ENCODE peak calls at places on chromosomes 6 and 20, in four cellular contexts. G, Z, X and S are unnamed samples.

GRCh38 chr6:158646023-158646888 is 1.7 kb upstream of the DYNLT1 start:
- DNase-seq in Z (no peak), G (peak), X (no peak), S (peak)

GRCh38 chr6:105179244-105180065 is at the start of gene POPDC3:
- DNase-seq in Z (peak), X (peak), G (no peak), S (no peak)

GRCh38 chr6:157034433-157035230 is 257.5 kb downstream of the ARID1B start:
- DNase-seq in X (no peak), Z (peak), G (no peak), S (no peak)

GRCh38 chr6:18654821-18655220 is 267.7 kb downstream of the RNF144B start:
- DNase-seq in G (no peak), Z (no peak), X (no peak), S (no peak)

GRCh38 chr6:107695061-107695715 is 128.9 kb downstream of the SCML4 start:
- DNase-seq in X (no peak), Z (no peak), G (no peak), S (no peak)

GRCh38 chr6:165767228-165767627 is 104.2 kb upstream of the PDE10A start:
- DNase-seq in Z (no peak), X (peak), G (peak), S (no peak)

GRCh38 chr20:5349448-5349847 is 32.7 kb upstream of the PROKR2 start:
- DNase-seq in Z (no peak), X (peak), G (no peak), S (no peak)

GRCh38 chr20:24875078-24875477 is 74.0 kb upstream of the CST7 start:
- DNase-seq in G (no peak), Z (no peak), X (no peak), S (no peak)

GRCh38 chr6:116568851-116569755 is 2.2 kb upstream of the RWDD1 start:
- DNase-seq in G (no peak), Z (no peak), X (no peak), S (no peak)

GRCh38 chr20:59948828-59949720 is 8.9 kb downstream of the FAM217B start:
- DNase-seq in X (peak), G (no peak), Z (peak), S (no peak)

GRCh38 chr20:46308258-46309157 is at the start of gene CDH22:
- DNase-seq in Z (peak), X (no peak), G (peak), S (peak)

GRCh38 chr6:56579155-56579851 is 63.4 kb downstream of the DST start:
- DNase-seq in X (no peak), G (no peak), Z (no peak), S (no peak)

GRCh38 chr20:50323777-50324604 is 133.4 kb downstream of the CEBPB start:
- DNase-seq in G (no peak), Z (no peak), X (no peak), S (no peak)

GRCh38 chr6:27478706-27479318 is 5.9 kb upstream of the ZNF184 start:
- DNase-seq in Z (peak), X (peak), G (peak), S (peak)

GRCh38 chr6:21582651-21583050 is 10.9 kb upstream of the SOX4 start:
- DNase-seq in X (no peak), Z (no peak), G (no peak), S (no peak)

GRCh38 chr6:80022803-80023202 is 18.4 kb downstream of the TTK start:
- DNase-seq in G (no peak), X (peak), Z (no peak), S (no peak)

GRCh38 chr6:93916716-93917115 is 497.4 kb upstream of the EPHA7 start:
- DNase-seq in Z (no peak), G (no peak), X (no peak), S (no peak)

GRCh38 chr6:100506651-100507050 is 41.9 kb upstream of the SIM1 start:
- DNase-seq in G (no peak), X (peak), Z (no peak), S (no peak)

GRCh38 chr6:31575952-31576684 is 753 bp downstream of the TNF start:
- DNase-seq in X (no peak), Z (no peak), G (no peak), S (no peak)

GRCh38 chr6:125546827-125547226 is 202.6 kb upstream of the HEY2 start:
- DNase-seq in G (no peak), X (peak), Z (no peak), S (no peak)

GRCh38 chr20:44702776-44703175 is 12.4 kb upstream of the CCN5 start:
- DNase-seq in X (peak), G (peak), Z (peak), S (no peak)

DNA sequence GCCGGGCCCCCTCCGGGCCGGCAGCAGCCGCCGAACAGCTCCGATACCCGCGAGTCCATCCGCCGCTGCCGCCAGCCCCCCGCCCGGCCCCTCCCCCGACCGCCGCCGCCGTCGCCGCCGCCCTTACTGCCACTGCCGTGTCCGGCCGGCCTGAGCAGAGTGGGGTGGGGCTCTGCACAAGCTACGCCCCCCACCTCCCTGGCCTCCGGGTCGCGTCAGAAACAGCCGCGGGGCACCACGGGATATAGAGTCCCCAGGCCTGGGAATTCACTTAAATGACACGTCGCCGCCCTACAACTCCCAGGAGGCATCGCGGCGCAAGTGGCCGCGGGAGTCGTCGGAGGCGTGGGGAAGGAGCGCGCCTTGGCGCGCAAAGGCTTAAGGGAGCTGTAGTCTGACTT is at the start of gene GTPBP2:
- DNase-seq in X (peak), Z (peak), G (peak), S (peak)
- TF ChIP-seq CTCF in X (no peak), Z (no peak), G (no peak), S (no peak)

GRCh38 chr6:150143521-150144293 is 863 bp downstream of the PPP1R14C start:
- DNase-seq in X (no peak), Z (no peak), G (peak), S (no peak)
- TF ChIP-seq CTCF in X (no peak), Z (no peak), G (no peak), S (no peak)

GRCh38 chr6:130382872-130383490 is 17.2 kb downstream of the TMEM200A start:
- DNase-seq in X (no peak), Z (no peak), G (no peak), S (no peak)

GRCh38 chr6:130385059-130385695 is 19.4 kb downstream of the TMEM200A start:
- DNase-seq in X (no peak), G (no peak), Z (no peak), S (no peak)

GRCh38 chr6:130381012-130381411 is 15.2 kb downstream of the TMEM200A start:
- DNase-seq in G (no peak), X (no peak), Z (no peak), S (no peak)

GRCh38 chr6:130377911-130378310 is 12.1 kb downstream of the TMEM200A start:
- DNase-seq in G (no peak), X (no peak), Z (no peak), S (no peak)

DNA sequence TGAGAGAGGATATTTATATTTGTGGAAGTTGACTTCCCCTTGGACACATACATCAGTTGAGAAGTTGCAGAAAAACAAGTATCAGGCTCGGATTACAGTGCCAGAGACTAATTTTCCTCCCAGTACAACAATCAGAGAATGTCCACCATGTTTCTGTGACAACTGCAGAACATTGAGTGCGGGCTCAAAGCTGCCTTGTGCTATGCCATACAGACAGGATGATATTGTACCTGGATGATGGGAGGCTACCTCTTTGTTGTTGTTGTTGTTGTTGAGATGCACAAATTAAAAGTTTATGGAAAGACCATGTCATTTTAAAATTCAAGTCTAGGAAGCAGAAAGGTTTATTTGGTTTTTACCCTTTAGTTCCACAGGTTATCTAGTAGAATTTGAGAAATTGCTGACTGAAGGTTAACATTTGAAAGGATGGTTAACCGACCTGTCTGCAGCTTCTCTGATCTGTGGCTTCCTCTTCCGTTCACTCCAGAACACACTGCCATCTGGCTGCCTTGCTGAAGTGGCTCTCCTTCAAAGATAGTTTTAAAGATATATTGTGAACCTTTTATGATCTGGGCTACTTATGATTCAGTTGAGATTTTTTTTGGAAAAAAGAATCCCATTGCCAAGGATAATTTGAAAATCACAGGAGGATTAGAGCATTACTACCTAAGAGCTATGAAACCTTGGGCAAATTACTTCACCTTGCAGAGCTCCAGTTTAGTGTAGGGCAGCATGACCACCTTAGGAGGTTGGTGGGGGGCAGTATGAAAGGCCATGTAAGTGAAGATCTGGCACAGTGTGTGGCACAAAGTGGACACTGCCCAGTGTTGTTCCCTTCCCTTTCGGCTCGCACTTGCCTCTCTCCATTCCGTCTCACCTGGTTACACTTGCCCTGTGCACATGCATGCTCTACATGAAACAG is 15.9 kb downstream of the TMEM200A start:
- DNase-seq in G (no peak), Z (peak), X (no peak), S (no peak)
- TF ChIP-seq CTCF in G (no peak), Z (peak), X (peak), S (no peak)

DNA sequence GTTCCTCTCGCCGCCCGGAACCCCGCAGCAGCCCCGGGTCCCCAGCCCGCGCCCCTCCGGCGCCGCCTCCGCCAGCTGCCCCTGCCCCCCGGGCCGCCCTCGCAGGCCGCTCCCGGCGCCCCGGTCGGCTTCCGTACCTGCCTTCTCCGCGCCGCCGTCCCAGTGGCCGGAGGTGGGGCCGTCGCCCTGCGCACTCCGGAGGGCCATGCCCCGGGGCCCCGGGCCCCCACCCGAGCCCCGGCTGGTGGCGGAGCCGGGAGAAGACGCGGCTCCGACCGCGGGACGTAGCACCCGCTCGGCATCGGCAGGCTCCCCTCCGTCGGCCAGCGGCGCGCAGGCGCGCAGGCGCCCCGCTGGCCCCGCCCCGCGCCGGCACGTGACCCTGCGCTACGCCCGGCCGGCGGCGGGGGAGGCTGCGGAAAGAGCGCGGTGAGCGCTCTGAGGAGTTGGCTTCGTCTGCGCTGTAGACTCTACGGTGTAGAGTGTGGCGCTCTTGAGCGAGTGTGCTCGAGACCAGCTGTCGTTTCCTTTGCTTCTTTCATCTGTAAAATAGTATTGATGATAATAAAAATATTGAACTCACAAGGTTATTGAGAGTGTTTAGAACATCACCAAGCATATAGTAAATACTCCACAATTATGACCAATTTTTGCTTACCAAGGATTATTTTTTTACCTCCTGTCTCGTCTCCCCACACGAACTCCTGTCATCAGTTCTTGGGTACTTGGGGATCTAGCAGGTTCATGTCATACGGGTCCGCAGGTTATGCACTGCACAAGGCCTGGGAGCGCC is at the start of gene TBC1D20:
- DNase-seq in Z (peak), X (peak), G (peak), S (peak)
- TF ChIP-seq CTCF in Z (no peak), X (peak), G (no peak), S (no peak)

DNA sequence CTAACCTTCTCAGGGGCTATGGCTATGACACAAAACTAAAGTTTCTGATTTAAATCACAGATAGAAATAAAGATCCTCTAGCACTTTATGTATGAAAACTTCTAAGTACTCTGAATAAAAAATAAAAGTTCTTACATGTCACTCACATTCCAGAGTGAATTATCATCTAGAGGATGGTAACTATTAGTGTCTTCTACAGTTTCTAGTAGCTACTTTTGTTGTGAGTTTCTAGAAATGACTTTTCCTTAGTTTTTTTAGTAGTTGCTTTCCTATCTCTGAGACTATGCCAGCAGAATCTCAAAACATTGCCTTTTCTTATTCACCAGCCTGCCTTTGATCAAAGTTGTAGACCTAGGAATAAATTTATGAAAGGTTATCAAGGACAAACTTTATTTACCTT is 10.1 kb downstream of the ZNF318 start:
- DNase-seq in Z (no peak), X (no peak), G (no peak), S (no peak)
- TF ChIP-seq CTCF in Z (no peak), X (no peak), G (no peak), S (no peak)

DNA sequence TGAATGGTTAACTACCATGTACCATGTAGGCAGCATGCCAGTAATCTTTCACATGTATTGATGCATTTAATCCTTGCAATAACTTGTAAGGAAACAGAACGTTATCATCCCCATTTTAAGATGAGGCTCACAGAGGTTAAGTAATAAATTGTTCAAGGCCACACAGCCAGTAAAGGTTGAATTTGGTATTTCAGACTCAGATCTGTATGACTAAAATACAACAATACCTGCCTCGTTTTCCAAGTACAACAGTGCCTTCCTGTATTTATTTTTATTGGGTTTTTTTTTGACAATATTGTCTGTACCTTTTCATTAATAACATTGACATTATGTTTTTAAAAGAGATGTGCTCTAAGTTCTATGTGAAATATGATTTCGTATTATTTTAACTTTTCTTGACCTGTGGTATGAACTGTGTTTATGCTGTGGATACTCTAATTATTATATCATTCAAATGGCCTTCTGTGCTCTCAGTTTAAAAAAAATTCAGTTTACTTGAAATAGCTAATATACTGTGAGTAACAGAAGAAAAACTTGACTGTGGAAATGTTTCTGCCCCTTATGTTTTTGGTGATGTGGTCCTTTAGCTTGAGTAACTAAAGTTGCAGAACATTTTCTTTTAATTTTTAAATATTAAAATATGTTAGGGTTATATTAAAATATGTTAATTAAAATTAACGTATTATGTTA is 39.7 kb downstream of the XRN2 start:
- DNase-seq in X (no peak), Z (no peak), G (no peak), S (no peak)
- TF ChIP-seq CTCF in X (no peak), Z (no peak), G (no peak), S (no peak)

DNA sequence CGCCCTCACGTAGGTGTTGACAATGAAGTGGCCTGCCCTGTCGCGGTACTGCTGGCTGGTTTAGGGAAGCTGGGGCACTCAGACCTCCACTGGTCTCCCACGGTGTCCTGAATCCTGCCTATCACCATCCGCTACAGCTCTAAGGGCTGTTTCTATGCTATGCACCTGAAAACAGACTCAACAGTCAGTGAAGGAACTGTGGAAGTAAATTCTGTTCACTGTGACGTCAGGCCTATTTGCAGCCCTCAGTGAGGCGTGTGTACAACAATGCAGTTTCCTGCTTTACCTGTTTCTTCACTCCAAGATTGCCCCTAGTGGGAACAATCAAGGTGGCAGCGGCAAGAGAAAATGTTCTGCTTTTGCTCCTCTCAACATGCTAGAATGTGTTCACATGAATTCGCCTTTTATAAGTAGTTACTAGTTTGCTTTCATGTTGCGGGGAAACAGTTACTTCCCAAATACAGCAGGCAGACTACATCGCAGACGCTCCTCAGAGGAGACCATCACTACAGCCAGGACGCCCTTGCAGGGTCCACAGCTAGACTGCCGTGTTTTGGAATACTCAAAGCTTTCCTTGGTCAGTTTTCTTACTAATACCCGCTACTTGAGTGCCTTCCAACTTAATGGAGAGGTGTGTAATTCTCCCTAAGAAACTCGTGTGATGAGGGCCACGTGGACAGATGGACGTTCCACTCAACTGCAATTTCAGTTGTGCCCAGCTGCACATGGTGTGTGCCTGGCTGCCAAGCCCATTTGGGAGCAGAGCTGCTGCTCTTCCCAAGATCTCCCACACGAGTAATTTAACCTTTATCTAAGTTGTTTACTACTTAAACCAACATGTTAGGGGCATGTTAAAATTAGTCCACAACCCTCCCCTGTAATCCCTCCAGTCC is 25.4 kb downstream of the DIDO1 start:
- DNase-seq in X (no peak), G (no peak), Z (peak), S (no peak)
- TF ChIP-seq CTCF in X (peak), G (no peak), Z (peak), S (no peak)

DNA sequence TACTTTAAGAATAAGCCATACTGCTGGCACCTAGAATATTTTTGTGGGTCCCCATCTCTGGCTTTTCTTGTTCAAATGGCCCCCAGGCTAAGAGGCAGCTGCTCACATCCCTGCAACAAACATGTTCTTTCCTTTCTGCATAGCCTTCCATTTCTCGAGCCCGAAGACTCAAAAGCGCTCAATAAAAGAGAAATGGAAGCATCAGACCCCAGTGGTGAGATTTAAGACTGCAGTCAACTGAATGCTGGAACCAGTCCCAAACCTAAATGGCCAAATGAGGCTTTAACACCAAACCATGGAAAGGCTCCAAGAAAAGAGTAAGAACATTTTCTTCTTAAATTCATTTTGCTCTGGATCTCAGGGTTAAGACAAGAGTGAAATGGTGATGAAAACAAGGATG is 122.1 kb upstream of the TRAF3IP2 start:
- DNase-seq in Z (no peak), G (no peak), X (no peak), S (no peak)
- TF ChIP-seq CTCF in Z (peak), G (no peak), X (peak), S (no peak)